ENCODE peak calls at places on chromosomes 3 and 15, in six cellular contexts. H is lung, K is MM.1S, R is coronary artery, J is upper lobe of right lung, W is fibroblast of lung. C is an unnamed sample.

GRCh38 chr3:139715736-139716135 is 38.0 kb upstream of the NMNAT3 start:
- DNase-seq in W (no peak), J (no peak), K (no peak), R (no peak), H (no peak), C (no peak)

GRCh38 chr3:105368575-105369500 is 2.1 kb downstream of the ALCAM start:
- DNase-seq in K (peak; percentile 84), W (peak; percentile 79), H (peak; percentile 84), R (peak; percentile 75), J (peak; percentile 90), C (no peak)

GRCh38 chr3:149881879-149882278 is 68.9 kb downstream of the RNF13 start:
- DNase-seq in K (no peak), H (no peak), R (no peak), J (no peak), W (no peak), C (no peak)

GRCh38 chr3:166752214-166752613 is 627.9 kb downstream of the ZBBX start:
- DNase-seq in K (no peak), R (no peak), J (no peak), H (no peak), W (no peak), C (no peak)

GRCh38 chr3:139120336-139120971 is 75.8 kb upstream of the PRR23C start:
- DNase-seq in R (no peak), J (no peak), K (no peak), H (peak; percentile 24), W (peak; percentile 70), C (peak; percentile 93)

GRCh38 chr3:53162672-53163458 is 1.9 kb downstream of the PRKCD start:
- DNase-seq in R (no peak), W (no peak), H (no peak), J (peak; percentile 75), K (no peak), C (no peak)

GRCh38 chr15:50485389-50485788 is 61.1 kb downstream of the USP50 start:
- DNase-seq in J (no peak), K (no peak), H (no peak), R (no peak), W (no peak), C (no peak)

GRCh38 chr15:69820819-69821218 is 276.9 kb downstream of the TLE3 start:
- DNase-seq in J (no peak), W (peak; percentile 21), R (no peak), H (no peak), K (no peak), C (no peak)

GRCh38 chr15:66139816-66140215 is 113.7 kb downstream of the MEGF11 start:
- DNase-seq in H (no peak), K (no peak), J (no peak), W (no peak), R (no peak), C (no peak)

GRCh38 chr15:74869372-74869725 is 3.8 kb downstream of the SCAMP2 start:
- DNase-seq in K (no peak), J (no peak), R (no peak), W (no peak), H (no peak), C (no peak)

GRCh38 chr15:74873036-74873755 is at the start of gene SCAMP2:
- DNase-seq in K (peak; percentile 96), W (peak; percentile 96), J (peak; percentile 97), H (peak; percentile 95), R (peak; percentile 97), C (peak; percentile 87)

GRCh38 chr15:74872702-74873035 is 496 bp downstream of the SCAMP2 start:
- DNase-seq in J (no peak), R (no peak), H (no peak), W (no peak), K (no peak), C (no peak)

GRCh38 chr15:74869726-74870407 is 3.3 kb downstream of the SCAMP2 start:
- DNase-seq in J (peak; percentile 80), K (peak; percentile 30), H (peak; percentile 69), W (no peak), R (peak; percentile 81), C (no peak)

DNA sequence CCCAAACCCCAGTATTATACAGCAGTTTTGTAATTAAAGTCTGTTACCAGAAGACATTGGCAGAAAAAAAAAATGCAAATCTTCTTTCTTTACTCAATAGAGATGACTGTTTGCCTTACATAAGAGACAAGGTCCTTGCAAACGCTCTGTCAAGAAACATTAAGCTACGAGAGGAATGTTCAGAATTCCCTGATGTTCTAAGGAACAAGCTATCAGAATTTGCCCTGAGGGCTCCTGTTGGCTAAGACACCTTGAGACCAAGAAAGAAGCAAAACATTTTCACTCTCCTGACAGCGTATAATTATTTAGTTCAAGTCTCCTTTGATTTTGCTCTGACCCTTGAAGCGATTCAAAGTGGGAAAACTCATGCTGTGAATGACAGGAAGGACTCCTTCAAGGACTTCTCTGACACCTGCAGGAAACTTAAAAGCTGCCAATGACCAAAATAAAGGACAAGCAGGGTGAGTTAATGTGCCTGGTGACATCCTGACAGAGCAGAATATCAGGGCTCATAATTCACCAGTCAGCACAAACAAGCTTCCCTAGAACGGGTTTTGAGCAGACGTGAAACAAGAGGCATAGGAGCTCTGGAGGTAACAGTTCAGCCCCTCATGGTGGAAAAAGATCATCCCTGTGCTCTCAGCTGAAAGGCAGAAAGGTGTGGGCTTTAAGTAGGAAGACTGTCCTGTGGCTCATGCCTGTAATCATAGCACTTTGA is 2.5 kb downstream of the SCAMP2 start:
- DNase-seq in J (no peak), W (no peak), R (no peak), H (no peak), K (no peak), C (no peak)
- H3K4me3 ChIP-seq in J (peak overlapping the region; percentile 17), W (no peak overlapping the region), R (peak overlapping the region; percentile 35), H (no peak overlapping the region), K (no peak overlapping the region), C (no peak overlapping the region)

DNA sequence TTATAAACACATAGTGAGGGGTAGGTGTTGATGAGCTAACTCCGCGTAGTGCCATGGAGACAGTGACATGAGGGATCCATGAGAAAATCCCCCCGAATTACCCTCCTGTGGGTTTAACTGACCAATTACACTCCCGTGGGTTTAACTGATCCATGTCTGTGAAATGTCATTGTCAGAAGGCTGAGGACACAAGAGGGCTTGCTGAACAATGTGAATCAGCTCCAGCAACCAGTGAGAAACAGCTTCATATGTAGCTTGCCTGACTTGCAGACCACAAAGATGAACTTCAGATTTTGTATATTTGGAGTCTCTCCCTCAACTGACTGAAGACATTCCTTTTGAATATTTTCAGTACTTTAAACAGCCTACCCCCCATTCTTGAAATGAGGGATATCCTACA is 144.9 kb downstream of the FBN1 start:
- DNase-seq in J (no peak), R (no peak), K (no peak), W (peak; percentile 58), H (no peak), C (no peak)
- H3K4me3 ChIP-seq in J (no peak overlapping the region), R (no peak overlapping the region), K (no peak overlapping the region), W (no peak overlapping the region), H (no peak overlapping the region), C (no peak overlapping the region)

GRCh38 chr15:89442155-89442554 is 54.2 kb downstream of the RHCG start:
- DNase-seq in J (peak; percentile 54), R (no peak), H (no peak), W (no peak), K (no peak), C (no peak)
- H3K4me3 ChIP-seq in J (no peak overlapping the region), R (no peak overlapping the region), H (no peak overlapping the region), W (no peak overlapping the region), K (no peak overlapping the region), C (no peak overlapping the region)

GRCh38 chr3:14208168-14208567 is 29.6 kb downstream of the LSM3 start:
- DNase-seq in W (no peak), K (no peak), J (no peak), R (no peak), H (no peak), C (no peak)

GRCh38 chr3:14210281-14210670 is 31.7 kb downstream of the LSM3 start:
- DNase-seq in K (no peak), H (no peak), J (no peak), R (no peak), W (no peak), C (no peak)

GRCh38 chr3:14208977-14209394 is 30.4 kb downstream of the LSM3 start:
- DNase-seq in K (no peak), W (peak; percentile 40), R (no peak), H (no peak), J (no peak), C (no peak)

GRCh38 chr3:14210843-14211594 is 32.4 kb downstream of the LSM3 start:
- DNase-seq in J (no peak), W (peak; percentile 99), R (no peak), H (no peak), K (no peak), C (peak; percentile 79)

GRCh38 chr3:14209596-14210280 is 31.1 kb downstream of the LSM3 start:
- DNase-seq in W (no peak), J (no peak), R (no peak), H (no peak), K (no peak), C (no peak)
- H3K4me3 ChIP-seq in W (no peak overlapping the region), J (no peak overlapping the region), R (no peak overlapping the region), H (no peak overlapping the region), K (no peak overlapping the region), C (no peak overlapping the region)

DNA sequence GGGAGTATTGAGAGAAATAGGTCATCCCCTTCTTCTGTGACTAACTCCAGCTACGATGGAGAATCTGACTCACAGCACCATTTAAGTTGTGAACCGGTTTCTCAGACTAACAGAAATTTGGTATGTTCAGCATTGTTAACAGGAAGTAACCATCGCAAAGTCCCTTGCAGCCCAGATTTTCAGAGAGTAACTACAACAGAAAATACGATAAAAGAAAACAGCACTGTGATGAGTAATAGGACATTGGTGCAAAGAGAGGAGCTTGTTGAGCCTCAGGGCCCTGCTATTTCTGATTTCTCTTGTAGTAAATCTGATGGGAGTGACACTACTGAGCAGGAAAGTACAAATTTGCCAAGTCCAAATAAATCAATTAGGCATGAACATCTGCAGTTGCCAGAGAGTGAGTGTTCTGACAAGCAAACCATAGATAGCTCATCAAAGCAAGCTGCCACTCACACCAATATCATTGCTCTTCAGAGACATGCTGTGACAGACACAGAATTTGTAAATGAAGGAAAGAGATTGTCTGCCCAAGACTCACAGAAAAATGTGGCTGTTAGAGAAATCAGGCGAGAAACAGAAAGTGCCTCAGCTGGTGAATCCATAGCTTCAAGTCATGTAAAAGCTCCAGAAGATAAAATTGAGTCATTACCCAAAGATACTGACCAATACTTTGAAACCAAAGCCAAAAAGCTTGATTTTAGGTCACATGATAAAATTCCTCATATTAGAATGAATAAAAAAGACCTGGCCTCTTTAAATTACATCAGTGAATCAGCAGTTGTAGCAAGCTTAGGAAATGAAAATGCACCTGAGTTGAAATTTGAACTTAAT is 50.6 kb downstream of the CRYBG3 start:
- DNase-seq in H (no peak), W (peak; percentile 98), K (no peak), R (no peak), J (no peak), C (peak; percentile 84)
- H3K4me3 ChIP-seq in H (no peak overlapping the region), W (no peak overlapping the region), K (no peak overlapping the region), R (no peak overlapping the region), J (no peak overlapping the region), C (peak overlapping the region; percentile 5)

DNA sequence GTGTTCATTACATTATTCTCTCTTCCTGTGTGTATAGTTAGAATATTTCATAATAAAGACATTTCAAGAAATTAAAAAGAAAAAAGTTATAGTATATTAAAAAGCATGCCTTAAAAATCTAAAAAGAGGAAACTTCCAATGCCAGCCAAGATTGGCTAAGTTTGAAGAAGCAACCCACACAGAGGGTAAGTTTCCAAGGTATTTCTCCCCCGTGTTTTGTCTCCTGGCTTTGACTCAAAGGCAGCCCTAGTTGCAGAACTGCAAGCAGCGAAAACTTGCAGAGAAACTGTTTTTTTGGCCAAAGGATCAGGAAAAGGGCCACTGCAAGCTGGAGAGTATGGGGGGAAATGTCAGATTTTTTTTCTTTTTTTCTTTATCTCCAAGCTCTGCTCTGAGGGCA is 23.1 kb downstream of the HACL1 start:
- DNase-seq in W (no peak), J (no peak), K (no peak), H (no peak), R (no peak), C (no peak)
- H3K4me3 ChIP-seq in W (no peak overlapping the region), J (no peak overlapping the region), K (no peak overlapping the region), H (no peak overlapping the region), R (no peak overlapping the region), C (no peak overlapping the region)